ENCODE peak calls at places on chromosomes 16 and 17, in six cellular contexts. One of them, this sample, is unnamed.

GRCh38 chr16:88287219-88287618 is 95.5 kb upstream of the ZNF469 start:
- DNase-seq in stimulated activated naive CD4-positive, alpha-beta T cell: no peak
- DNase-seq in GM03348: no peak
- DNase-seq in H1: peak; percentile 76
- DNase-seq in NT2/D1: peak; percentile 16
- DNase-seq in islet precursor cell: no peak
- DNase-seq in this sample: no peak

GRCh38 chr16:70574595-70575271 is 51.1 kb downstream of the SF3B3 start:
- DNase-seq in islet precursor cell: peak; percentile 15
- DNase-seq in H1: no peak
- DNase-seq in GM03348: no peak
- DNase-seq in stimulated activated naive CD4-positive, alpha-beta T cell: no peak
- DNase-seq in NT2/D1: no peak
- DNase-seq in this sample: no peak

GRCh38 chr17:8692916-8693315 is 51.7 kb downstream of the CCDC42 start:
- DNase-seq in GM03348: no peak
- DNase-seq in H1: no peak
- DNase-seq in stimulated activated naive CD4-positive, alpha-beta T cell: no peak
- DNase-seq in NT2/D1: no peak
- DNase-seq in islet precursor cell: no peak
- DNase-seq in this sample: no peak

GRCh38 chr16:57504491-57504890 is 18.2 kb upstream of the DOK4 start:
- DNase-seq in GM03348: no peak
- DNase-seq in stimulated activated naive CD4-positive, alpha-beta T cell: no peak
- DNase-seq in H1: no peak
- DNase-seq in islet precursor cell: no peak
- DNase-seq in NT2/D1: no peak
- DNase-seq in this sample: no peak

GRCh38 chr17:78655251-78655940 is 78.2 kb upstream of the DNAH17 start:
- DNase-seq in stimulated activated naive CD4-positive, alpha-beta T cell: no peak
- DNase-seq in H1: no peak
- DNase-seq in GM03348: no peak
- DNase-seq in NT2/D1: no peak
- DNase-seq in islet precursor cell: no peak
- DNase-seq in this sample: no peak

GRCh38 chr17:65163990-65164495 is 26.9 kb downstream of the RGS9 start:
- DNase-seq in GM03348: peak; percentile 44
- DNase-seq in stimulated activated naive CD4-positive, alpha-beta T cell: no peak
- DNase-seq in NT2/D1: no peak
- DNase-seq in H1: no peak
- DNase-seq in islet precursor cell: peak; percentile 81
- DNase-seq in this sample: no peak

GRCh38 chr17:63790057-63790456 is 16.1 kb downstream of the DDX42 start:
- DNase-seq in NT2/D1: no peak
- DNase-seq in H1: no peak
- DNase-seq in GM03348: no peak
- DNase-seq in stimulated activated naive CD4-positive, alpha-beta T cell: no peak
- DNase-seq in islet precursor cell: no peak
- DNase-seq in this sample: no peak

GRCh38 chr17:6508519-6509294 is 47.6 kb downstream of the PITPNM3 start:
- DNase-seq in islet precursor cell: peak; percentile 57
- DNase-seq in NT2/D1: no peak
- DNase-seq in H1: no peak
- DNase-seq in GM03348: no peak
- DNase-seq in stimulated activated naive CD4-positive, alpha-beta T cell: no peak
- DNase-seq in this sample: no peak

GRCh38 chr17:1229354-1229890 is 40.8 kb upstream of the BHLHA9 start:
- DNase-seq in NT2/D1: no peak
- DNase-seq in H1: peak; percentile 66
- DNase-seq in GM03348: peak; percentile 81
- DNase-seq in islet precursor cell: no peak
- DNase-seq in stimulated activated naive CD4-positive, alpha-beta T cell: no peak
- DNase-seq in this sample: no peak

GRCh38 chr16:8953064-8953463 is 10.6 kb downstream of the USP7 start:
- DNase-seq in islet precursor cell: no peak
- DNase-seq in stimulated activated naive CD4-positive, alpha-beta T cell: no peak
- DNase-seq in GM03348: no peak
- DNase-seq in NT2/D1: no peak
- DNase-seq in H1: no peak
- DNase-seq in this sample: no peak

GRCh38 chr17:4679652-4680051 is 24.3 kb downstream of the PELP1 start:
- DNase-seq in H1: no peak
- DNase-seq in stimulated activated naive CD4-positive, alpha-beta T cell: no peak
- DNase-seq in GM03348: peak; percentile 39
- DNase-seq in NT2/D1: peak; percentile 8
- DNase-seq in islet precursor cell: peak; percentile 97
- DNase-seq in this sample: no peak

GRCh38 chr16:68265078-68265925 is 976 bp downstream of the SLC7A6 start:
- DNase-seq in stimulated activated naive CD4-positive, alpha-beta T cell: peak; percentile 11
- DNase-seq in islet precursor cell: peak; percentile 91
- DNase-seq in GM03348: peak; percentile 81
- DNase-seq in NT2/D1: no peak
- DNase-seq in H1: peak; percentile 55
- DNase-seq in this sample: no peak

GRCh38 chr17:22233382-22233781 is 541.1 kb downstream of the KCNJ18 start:
- DNase-seq in H1: no peak
- DNase-seq in islet precursor cell: no peak
- DNase-seq in NT2/D1: no peak
- DNase-seq in stimulated activated naive CD4-positive, alpha-beta T cell: no peak
- DNase-seq in GM03348: no peak
- DNase-seq in this sample: no peak

GRCh38 chr17:40827746-40828453 is 5.5 kb upstream of the KRT10 start:
- DNase-seq in NT2/D1: no peak
- DNase-seq in H1: no peak
- DNase-seq in islet precursor cell: peak; percentile 57
- DNase-seq in stimulated activated naive CD4-positive, alpha-beta T cell: no peak
- DNase-seq in GM03348: no peak
- DNase-seq in this sample: no peak

GRCh38 chr16:56019274-56019673 is 144.1 kb upstream of the CES5A start:
- DNase-seq in H1: no peak
- DNase-seq in stimulated activated naive CD4-positive, alpha-beta T cell: no peak
- DNase-seq in NT2/D1: no peak
- DNase-seq in GM03348: no peak
- DNase-seq in islet precursor cell: no peak
- DNase-seq in this sample: no peak

GRCh38 chr17:30378797-30379302 is at the start of gene CPD:
- DNase-seq in stimulated activated naive CD4-positive, alpha-beta T cell: peak; percentile 90
- DNase-seq in NT2/D1: peak; percentile 83
- DNase-seq in islet precursor cell: peak; percentile 99
- DNase-seq in GM03348: peak; percentile 100
- DNase-seq in H1: peak; percentile 99
- DNase-seq in this sample: peak; percentile 82

GRCh38 chr17:55750750-55751641 is at the start of gene PCTP:
- DNase-seq in islet precursor cell: peak; percentile 100
- DNase-seq in H1: peak; percentile 96
- DNase-seq in stimulated activated naive CD4-positive, alpha-beta T cell: peak; percentile 65
- DNase-seq in GM03348: peak; percentile 99
- DNase-seq in NT2/D1: peak; percentile 84
- DNase-seq in this sample: peak; percentile 70

GRCh38 chr16:83744521-83744981 is 63.2 kb upstream of the HSBP1 start:
- DNase-seq in NT2/D1: peak; percentile 42
- DNase-seq in stimulated activated naive CD4-positive, alpha-beta T cell: no peak
- DNase-seq in H1: no peak
- DNase-seq in islet precursor cell: peak; percentile 89
- DNase-seq in GM03348: no peak
- DNase-seq in this sample: no peak

GRCh38 chr17:45143767-45144198 is 4.5 kb upstream of the HEXIM1 start:
- DNase-seq in islet precursor cell: peak; percentile 82
- DNase-seq in NT2/D1: no peak
- DNase-seq in H1: no peak
- DNase-seq in GM03348: peak; percentile 90
- DNase-seq in stimulated activated naive CD4-positive, alpha-beta T cell: no peak
- DNase-seq in this sample: no peak

GRCh38 chr17:75542728-75543336 is 17.3 kb downstream of the LLGL2 start:
- DNase-seq in H1: no peak
- DNase-seq in NT2/D1: no peak
- DNase-seq in islet precursor cell: peak; percentile 62
- DNase-seq in stimulated activated naive CD4-positive, alpha-beta T cell: no peak
- DNase-seq in GM03348: no peak
- DNase-seq in this sample: no peak

GRCh38 chr16:74462361-74462760 is 41.1 kb upstream of the CLEC18B start:
- DNase-seq in islet precursor cell: no peak
- DNase-seq in stimulated activated naive CD4-positive, alpha-beta T cell: no peak
- DNase-seq in NT2/D1: no peak
- DNase-seq in GM03348: no peak
- DNase-seq in H1: no peak
- DNase-seq in this sample: no peak

GRCh38 chr17:8137645-8138342 is 13.9 kb upstream of the HES7 start:
- DNase-seq in NT2/D1: no peak
- DNase-seq in H1: no peak
- DNase-seq in GM03348: no peak
- DNase-seq in islet precursor cell: no peak
- DNase-seq in stimulated activated naive CD4-positive, alpha-beta T cell: no peak
- DNase-seq in this sample: no peak

GRCh38 chr16:23284584-23284983 is 17.5 kb upstream of the SCNN1B start:
- DNase-seq in NT2/D1: no peak
- DNase-seq in islet precursor cell: no peak
- DNase-seq in H1: no peak
- DNase-seq in GM03348: no peak
- DNase-seq in stimulated activated naive CD4-positive, alpha-beta T cell: no peak
- DNase-seq in this sample: no peak

This sample was measured in iPS DF 6.9.